ENCODE peak calls at places on chromosome 5, in five cellular contexts. W, N, M, E and T are unnamed samples.

GRCh38 chr5:34709861-34710673 is 53.9 kb downstream of the RAI14 start:
- DNase-seq in W (no peak), N (no peak), M (no peak), E (no peak), T (no peak)

GRCh38 chr5:172052454-172053236 is 46.2 kb upstream of the FBXW11 start:
- DNase-seq in W (peak), N (no peak), M (no peak), E (no peak), T (peak)

GRCh38 chr5:84088996-84089395 is 295.7 kb downstream of the EDIL3 start:
- DNase-seq in W (no peak), N (no peak), M (no peak), E (no peak), T (no peak)

GRCh38 chr5:137156175-137156574 is 343.0 kb downstream of the SPOCK1 start:
- DNase-seq in W (no peak), N (no peak), M (no peak), E (no peak), T (no peak)

GRCh38 chr5:138445547-138446271 is 6.9 kb downstream of the REEP2 start:
- DNase-seq in W (no peak), N (no peak), M (no peak), E (no peak), T (no peak)

GRCh38 chr5:171317225-171317624 is 8.2 kb downstream of the TLX3 start:
- DNase-seq in W (no peak), N (no peak), M (no peak), E (no peak), T (no peak)

GRCh38 chr5:94754824-94755223 is 136.4 kb downstream of the SLF1 start:
- DNase-seq in W (no peak), N (no peak), M (no peak), E (no peak), T (no peak)

GRCh38 chr5:151682751-151683331 is 3.9 kb downstream of the SPARC start:
- DNase-seq in W (no peak), N (no peak), M (no peak), E (no peak), T (no peak)

GRCh38 chr5:148388692-148389091 is 4.9 kb downstream of the FBXO38 start:
- DNase-seq in W (no peak), N (no peak), M (no peak), E (no peak), T (no peak)

GRCh38 chr5:151719228-151719861 is 32.6 kb upstream of the SPARC start:
- DNase-seq in W (no peak), N (no peak), M (no peak), E (no peak), T (no peak)

GRCh38 chr5:6868170-6868569 is 154.9 kb downstream of the TENT4A start:
- DNase-seq in W (no peak), N (no peak), M (no peak), E (no peak), T (peak)

GRCh38 chr5:166341708-166342329 is 1949.6 kb upstream of the WWC1 start:
- DNase-seq in W (no peak), N (no peak), M (no peak), E (no peak), T (no peak)

GRCh38 chr5:56715996-56716395 is 99.4 kb upstream of the MAP3K1 start:
- DNase-seq in W (no peak), N (no peak), M (no peak), E (no peak), T (no peak)

GRCh38 chr5:62308439-62308838 is 2.4 kb downstream of the KIF2A start:
- DNase-seq in W (no peak), N (no peak), M (no peak), E (no peak), T (no peak)

GRCh38 chr5:177433658-177434217 is 7.3 kb downstream of the GRK6 start:
- DNase-seq in W (no peak), N (no peak), M (no peak), E (no peak), T (no peak)

GRCh38 chr5:177431317-177432142 is 5.1 kb downstream of the GRK6 start:
- DNase-seq in W (peak), N (no peak), M (no peak), E (no peak), T (no peak)

GRCh38 chr5:177432143-177432904 is 5.8 kb downstream of the GRK6 start:
- DNase-seq in W (peak), N (no peak), M (no peak), E (no peak), T (peak)

GRCh38 chr5:177434437-177434836 is 8.0 kb downstream of the GRK6 start:
- DNase-seq in W (no peak), N (no peak), M (no peak), E (no peak), T (no peak)

DNA sequence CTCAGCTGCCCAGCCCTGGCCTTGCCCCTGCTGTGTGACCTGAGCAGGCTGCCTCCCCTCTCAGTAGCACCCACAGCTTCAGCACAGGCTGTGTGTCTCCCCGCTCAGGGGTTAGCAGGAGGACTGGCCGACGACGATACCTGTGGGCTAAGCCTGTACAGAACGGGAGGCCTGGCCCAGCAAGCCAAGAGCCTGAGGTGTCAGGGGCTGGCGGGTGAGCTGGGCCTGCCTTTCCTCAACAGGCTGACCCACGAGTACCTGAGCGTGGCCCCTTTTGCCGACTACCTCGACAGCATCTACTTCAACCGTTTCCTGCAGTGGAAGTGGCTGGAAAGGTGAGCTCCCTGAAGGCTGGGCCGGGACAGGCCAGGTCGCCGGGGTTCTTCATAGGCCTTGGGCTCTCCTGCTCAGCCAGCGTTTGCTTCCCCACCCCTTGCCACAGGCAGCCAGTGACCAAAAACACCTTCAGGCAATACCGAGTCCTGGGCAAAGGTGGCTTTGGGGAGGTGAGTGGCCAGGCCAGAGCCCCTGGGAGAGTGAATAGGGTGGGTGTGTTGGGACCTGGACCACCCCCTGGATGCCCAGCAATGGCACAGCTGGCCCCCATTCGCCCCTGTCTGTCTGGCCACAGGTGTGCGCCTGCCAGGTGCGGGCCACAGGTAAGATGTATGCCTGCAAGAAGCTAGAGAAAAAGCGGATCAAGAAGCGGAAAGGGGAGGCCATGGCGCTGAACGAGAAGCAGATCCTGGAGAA is 6.6 kb downstream of the GRK6 start:
- DNase-seq in W (no peak), N (no peak), M (no peak), E (no peak), T (no peak)
- H3K27ac ChIP-seq in W (peak), N (no peak), M (no peak), E (no peak), T (peak)

GRCh38 chr5:141651728-141652105 is 499 bp upstream of the FCHSD1 start:
- DNase-seq in W (no peak), N (no peak), M (no peak), E (no peak), T (no peak)
- H3K27ac ChIP-seq in W (peak), N (peak), M (peak), E (no peak), T (no peak)

GRCh38 chr5:132890817-132891216 is 17.3 kb downstream of the LEAP2 start:
- DNase-seq in W (no peak), N (no peak), M (no peak), E (no peak), T (no peak)
- H3K27ac ChIP-seq in W (no peak), N (no peak), M (no peak), E (no peak), T (peak)

DNA sequence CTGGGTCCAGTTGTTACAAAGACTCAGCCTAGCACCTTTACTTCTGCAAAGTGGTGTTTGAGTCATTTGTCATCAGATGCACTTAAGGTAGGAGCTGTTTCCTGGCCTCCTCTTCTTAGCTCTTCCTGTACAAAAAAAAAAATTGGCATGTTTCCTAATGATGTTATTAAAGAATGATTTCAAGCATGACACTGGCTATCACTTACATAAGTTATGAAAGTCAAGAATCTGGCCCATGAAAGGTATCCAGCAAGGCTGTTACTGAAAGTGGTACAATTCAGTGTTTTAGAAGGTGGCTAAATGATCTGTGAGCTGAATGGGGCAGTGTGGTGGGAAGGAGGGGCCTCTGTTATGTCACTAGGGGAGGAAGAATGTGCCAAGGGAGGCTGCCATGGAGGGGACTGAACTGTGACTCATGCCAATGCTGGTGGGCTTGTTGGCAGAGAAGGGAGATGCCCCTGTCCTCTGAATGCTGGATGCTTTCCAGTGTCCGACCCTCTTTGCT is 175.1 kb upstream of the MAP1B start:
- DNase-seq in W (no peak), N (no peak), M (no peak), E (no peak), T (no peak)
- H3K27ac ChIP-seq in W (peak), N (peak), M (no peak), E (no peak), T (peak)

DNA sequence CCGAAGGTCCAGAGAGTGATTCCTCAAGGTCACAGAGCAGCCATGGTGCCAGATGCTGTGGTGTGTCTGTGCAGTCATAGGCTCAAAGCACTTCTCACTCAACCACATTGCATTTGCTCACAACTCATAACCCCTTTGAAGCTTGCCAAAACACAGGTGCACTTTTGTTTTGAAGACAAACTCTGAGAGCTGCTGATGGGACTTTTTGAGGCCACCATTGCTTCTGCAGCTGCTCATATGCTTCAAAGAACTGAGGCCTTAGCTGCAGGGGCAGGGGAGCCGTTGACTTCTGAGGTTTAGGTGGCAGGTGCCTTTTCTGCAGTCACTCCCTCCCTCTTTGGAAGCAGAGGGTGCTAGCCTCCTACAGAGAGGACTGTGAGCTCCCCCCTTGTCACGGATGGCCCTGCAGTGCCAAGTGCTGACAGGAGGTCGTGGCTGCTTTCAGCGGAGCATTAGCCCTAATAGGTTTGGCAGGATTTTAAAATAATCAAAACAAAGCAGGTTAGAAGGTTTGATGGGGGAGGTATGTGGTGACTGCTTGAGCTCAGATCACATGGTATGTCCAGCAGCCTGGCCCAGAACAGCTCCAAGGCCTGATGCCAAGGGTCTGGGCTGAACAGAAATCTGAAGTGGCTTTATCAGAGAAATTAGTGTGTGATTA is 232.1 kb downstream of the MAN2A1 start:
- DNase-seq in W (peak), N (no peak), M (no peak), E (no peak), T (no peak)
- H3K27ac ChIP-seq in W (no peak), N (no peak), M (no peak), E (no peak), T (no peak)

DNA sequence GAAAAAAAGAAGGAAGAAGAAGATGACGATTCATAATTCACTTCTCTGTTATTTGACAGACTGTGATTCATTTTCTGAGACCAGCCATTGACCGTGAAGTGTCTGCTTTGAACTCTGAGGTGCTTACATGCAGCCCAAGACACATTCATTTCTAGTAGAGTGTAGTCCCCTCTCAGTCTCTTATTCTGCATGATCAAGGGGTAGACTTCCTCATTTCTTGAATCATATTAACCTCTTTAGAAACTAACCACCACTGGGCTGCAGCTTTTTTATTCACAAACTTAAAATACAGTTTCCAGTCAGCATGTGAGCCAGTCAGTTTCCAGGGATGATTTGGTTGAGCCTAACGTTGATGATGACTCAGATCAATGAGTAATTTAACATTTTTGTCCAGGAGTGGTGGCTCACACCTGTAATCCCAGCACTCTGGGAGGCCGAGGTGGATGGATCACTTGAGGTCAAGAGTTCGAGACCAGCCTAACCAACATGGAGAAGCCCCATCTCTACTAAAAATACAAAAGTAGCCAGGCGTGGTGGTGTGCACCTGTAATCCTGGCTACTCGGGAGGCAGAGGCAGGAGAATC is 59.2 kb downstream of the OTULIN start:
- DNase-seq in W (no peak), N (no peak), M (no peak), E (no peak), T (no peak)
- H3K27ac ChIP-seq in W (no peak), N (no peak), M (no peak), E (no peak), T (no peak)

DNA sequence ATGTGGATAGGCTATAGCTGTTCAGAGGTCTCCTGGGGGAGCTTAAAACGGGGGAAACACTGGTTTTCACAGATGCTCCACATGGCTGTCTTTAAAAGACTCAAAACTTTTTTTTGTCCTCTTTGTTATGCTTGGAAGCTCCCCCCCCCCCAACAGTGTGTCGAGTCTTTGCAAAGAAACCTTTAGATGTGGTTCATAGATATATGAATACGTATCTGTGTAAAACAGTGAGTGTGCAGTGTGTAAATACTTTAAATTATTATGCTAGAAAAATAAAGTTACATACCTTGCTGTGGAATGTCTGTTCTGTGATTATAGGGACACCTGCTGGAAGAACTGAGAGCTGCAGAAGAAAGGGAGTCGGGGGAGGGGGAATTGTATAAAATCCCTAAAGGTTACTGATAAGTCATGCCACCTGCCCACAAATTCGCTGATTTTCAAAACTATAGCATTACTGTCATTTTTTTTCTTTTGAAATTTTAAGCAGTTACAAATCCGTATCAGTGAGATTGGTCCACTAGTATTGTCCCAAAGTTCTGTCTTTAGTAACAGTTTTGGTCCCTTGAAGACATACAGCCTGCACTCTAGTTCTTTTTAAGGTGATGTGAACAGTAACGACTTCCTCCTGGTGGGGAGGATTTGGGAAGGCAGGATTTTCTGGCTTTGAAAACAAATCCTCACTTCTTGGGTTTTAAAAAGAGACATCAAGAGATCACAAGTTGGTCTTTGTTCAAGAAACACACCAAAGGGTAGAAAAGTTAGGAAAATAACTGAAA is 22.9 kb downstream of the RGMB start:
- DNase-seq in W (no peak), N (no peak), M (no peak), E (no peak), T (no peak)
- H3K27ac ChIP-seq in W (no peak), N (no peak), M (no peak), E (no peak), T (no peak)

GRCh38 chr5:1476181-1476966 is 31.1 kb upstream of the SLC6A3 start:
- DNase-seq in W (peak), N (no peak), M (peak), E (no peak), T (peak)
- H3K27ac ChIP-seq in W (no peak), N (no peak), M (no peak), E (no peak), T (no peak)

DNA sequence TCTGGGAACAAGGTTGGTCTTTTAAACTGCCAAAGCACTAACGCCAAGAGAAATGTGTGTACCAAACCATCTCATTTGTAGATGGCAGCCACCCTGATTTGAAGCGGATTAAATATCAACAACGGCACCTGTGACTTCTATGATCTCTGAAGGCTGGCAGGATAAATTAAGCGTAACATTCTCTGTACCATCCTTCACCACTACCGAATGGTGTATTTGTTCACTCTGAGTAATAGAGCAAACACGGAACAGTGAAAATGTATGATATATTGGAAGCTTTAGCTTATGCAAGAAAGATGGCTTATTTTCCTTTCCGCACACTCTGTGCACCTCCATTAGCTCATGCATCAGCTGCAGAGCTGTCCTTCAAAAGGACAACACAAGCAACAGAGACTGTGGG is 431.2 kb downstream of the PRELID2 start:
- DNase-seq in W (no peak), N (no peak), M (no peak), E (no peak), T (no peak)
- H3K27ac ChIP-seq in W (no peak), N (no peak), M (no peak), E (no peak), T (no peak)